ENCODE peak calls at places on chromosomes 12 and 14, in five cellular contexts. One of them, this sample, is unnamed.

GRCh38 chr14:28375295-28375694 is 391.3 kb upstream of the FOXG1 start:
- DNase-seq in heart left ventricle: no peak
- DNase-seq in GM12865: no peak
- DNase-seq in heart right ventricle: no peak
- DNase-seq in BJ: no peak
- DNase-seq in this sample: no peak

GRCh38 chr12:93950321-93950720 is 198.1 kb upstream of the PLXNC1 start:
- DNase-seq in BJ: no peak
- DNase-seq in GM12865: no peak
- DNase-seq in heart right ventricle: no peak
- DNase-seq in heart left ventricle: no peak
- DNase-seq in this sample: no peak

GRCh38 chr12:19998968-19999792 is 369.2 kb upstream of the PDE3A start:
- DNase-seq in heart right ventricle: no peak
- DNase-seq in GM12865: no peak
- DNase-seq in heart left ventricle: no peak
- DNase-seq in BJ: no peak
- DNase-seq in this sample: no peak

GRCh38 chr12:15320881-15321280 is 1.4 kb upstream of the PTPRO start:
- DNase-seq in heart left ventricle: no peak
- DNase-seq in GM12865: no peak
- DNase-seq in BJ: no peak
- DNase-seq in heart right ventricle: no peak
- DNase-seq in this sample: no peak

GRCh38 chr12:67804168-67804567 is 155.6 kb downstream of the DYRK2 start:
- DNase-seq in heart left ventricle: no peak
- DNase-seq in heart right ventricle: no peak
- DNase-seq in GM12865: peak; percentile 52
- DNase-seq in BJ: no peak
- DNase-seq in this sample: no peak

GRCh38 chr12:113407931-113408585 is 4.4 kb upstream of the SDS start:
- DNase-seq in BJ: no peak
- DNase-seq in heart left ventricle: no peak
- DNase-seq in heart right ventricle: no peak
- DNase-seq in GM12865: no peak
- DNase-seq in this sample: no peak

GRCh38 chr14:22375321-22375930 is 213.6 kb downstream of the DAD1 start:
- DNase-seq in GM12865: peak; percentile 66
- DNase-seq in BJ: no peak
- DNase-seq in heart right ventricle: no peak
- DNase-seq in heart left ventricle: no peak
- DNase-seq in this sample: no peak

GRCh38 chr12:1918875-1919236 is 404 bp upstream of the CACNA2D4 start:
- DNase-seq in BJ: no peak
- DNase-seq in GM12865: no peak
- DNase-seq in heart left ventricle: no peak
- DNase-seq in heart right ventricle: no peak
- DNase-seq in this sample: no peak

GRCh38 chr12:18250313-18250916 is 10.9 kb upstream of the PIK3C2G start:
- DNase-seq in heart right ventricle: peak; percentile 28
- DNase-seq in BJ: no peak
- DNase-seq in heart left ventricle: no peak
- DNase-seq in GM12865: peak; percentile 54
- DNase-seq in this sample: peak; percentile 52

GRCh38 chr12:128796439-128797118 is 27.2 kb downstream of the SLC15A4 start:
- DNase-seq in heart left ventricle: no peak
- DNase-seq in GM12865: peak; percentile 44
- DNase-seq in heart right ventricle: no peak
- DNase-seq in BJ: no peak
- DNase-seq in this sample: no peak

GRCh38 chr14:35124127-35124526 is 1.8 kb downstream of the PRORP start:
- DNase-seq in BJ: no peak
- DNase-seq in GM12865: no peak
- DNase-seq in heart right ventricle: no peak
- DNase-seq in heart left ventricle: no peak
- DNase-seq in this sample: no peak

GRCh38 chr14:34003691-34004090 is 52.8 kb upstream of the EGLN3 start:
- DNase-seq in heart left ventricle: peak; percentile 40
- DNase-seq in heart right ventricle: peak; percentile 20
- DNase-seq in BJ: no peak
- DNase-seq in GM12865: no peak
- DNase-seq in this sample: no peak

GRCh38 chr14:34000396-34000795 is 49.5 kb upstream of the EGLN3 start:
- DNase-seq in heart right ventricle: no peak
- DNase-seq in GM12865: no peak
- DNase-seq in heart left ventricle: no peak
- DNase-seq in BJ: no peak
- DNase-seq in this sample: no peak

GRCh38 chr14:33999771-34000291 is 49.0 kb upstream of the EGLN3 start:
- DNase-seq in heart right ventricle: no peak
- DNase-seq in GM12865: no peak
- DNase-seq in heart left ventricle: no peak
- DNase-seq in BJ: no peak
- DNase-seq in this sample: no peak

GRCh38 chr14:34005901-34006300 is 55.0 kb upstream of the EGLN3 start:
- DNase-seq in GM12865: no peak
- DNase-seq in heart right ventricle: no peak
- DNase-seq in BJ: no peak
- DNase-seq in heart left ventricle: no peak
- DNase-seq in this sample: no peak

GRCh38 chr14:34003052-34003668 is 52.3 kb upstream of the EGLN3 start:
- DNase-seq in heart right ventricle: no peak
- DNase-seq in heart left ventricle: no peak
- DNase-seq in GM12865: no peak
- DNase-seq in BJ: no peak
- DNase-seq in this sample: no peak
- TF ChIP-seq CTCF in heart right ventricle: no peak
- TF ChIP-seq CTCF in heart left ventricle: no peak
- TF ChIP-seq CTCF in GM12865: no peak
- TF ChIP-seq CTCF in BJ: no peak
- TF ChIP-seq CTCF in this sample: no peak

DNA sequence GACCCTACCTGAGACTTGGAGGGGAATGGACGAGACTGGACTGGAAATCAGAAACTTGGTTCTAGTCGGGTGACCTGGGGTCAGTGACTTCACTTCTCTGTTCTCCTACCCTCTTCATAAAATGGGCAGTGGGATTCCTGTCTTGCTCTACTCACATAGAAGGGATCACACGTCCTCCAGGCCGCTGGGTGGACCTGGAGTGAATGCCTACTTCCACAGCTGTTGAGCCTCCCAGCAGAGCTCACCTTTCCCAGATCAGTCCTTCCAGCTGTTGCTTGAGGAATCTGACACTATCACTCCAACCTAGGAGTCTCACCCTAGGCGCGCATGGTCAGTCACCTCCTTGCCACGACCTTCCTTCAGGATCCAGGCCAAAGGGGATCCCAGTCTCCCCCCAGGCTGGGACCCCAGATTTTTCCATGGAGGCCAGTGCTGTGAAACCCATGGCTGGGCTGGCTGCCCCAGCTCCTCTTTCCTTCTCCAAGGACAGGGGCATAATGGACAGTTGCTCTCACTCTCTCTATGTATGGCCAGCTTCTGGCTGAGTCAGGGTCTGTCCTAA is 641 bp downstream of the ACVRL1 start:
- DNase-seq in GM12865: no peak
- DNase-seq in BJ: no peak
- DNase-seq in heart left ventricle: no peak
- DNase-seq in heart right ventricle: no peak
- DNase-seq in this sample: no peak
- H3K4me3 ChIP-seq in GM12865: no peak overlapping the region
- H3K4me3 ChIP-seq in BJ: peak overlapping the region; percentile 36
- H3K4me3 ChIP-seq in heart left ventricle: peak overlapping the region; percentile 53
- H3K4me3 ChIP-seq in heart right ventricle: peak overlapping the region; percentile 71
- H3K4me3 ChIP-seq in this sample: peak overlapping the region; percentile 39

DNA sequence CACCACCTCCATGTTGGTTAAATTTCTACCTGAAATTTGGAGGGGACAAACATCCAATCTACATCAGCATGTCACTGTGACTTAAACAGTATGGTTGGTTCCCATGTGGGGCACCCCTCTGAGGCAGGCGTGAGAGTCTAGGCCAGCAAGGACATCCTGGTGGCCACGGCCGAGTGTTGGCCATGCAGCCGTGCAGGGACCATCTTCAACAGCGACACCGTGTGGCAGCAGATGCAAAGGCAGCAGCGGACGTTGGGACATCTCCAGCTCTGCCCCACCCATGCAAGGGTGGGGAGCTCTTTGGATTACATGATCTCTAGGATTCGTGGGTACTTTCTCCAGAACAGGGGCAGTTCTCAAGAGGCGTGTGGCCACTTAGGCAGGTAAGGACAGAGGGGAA is 49.8 kb downstream of the NOC4L start:
- DNase-seq in GM12865: no peak
- DNase-seq in heart left ventricle: no peak
- DNase-seq in BJ: no peak
- DNase-seq in heart right ventricle: no peak
- DNase-seq in this sample: no peak
- TF ChIP-seq CTCF in GM12865: no peak
- TF ChIP-seq CTCF in heart left ventricle: no peak
- TF ChIP-seq CTCF in BJ: peak; percentile 20
- TF ChIP-seq CTCF in heart right ventricle: no peak
- TF ChIP-seq CTCF in this sample: peak; percentile 38

DNA sequence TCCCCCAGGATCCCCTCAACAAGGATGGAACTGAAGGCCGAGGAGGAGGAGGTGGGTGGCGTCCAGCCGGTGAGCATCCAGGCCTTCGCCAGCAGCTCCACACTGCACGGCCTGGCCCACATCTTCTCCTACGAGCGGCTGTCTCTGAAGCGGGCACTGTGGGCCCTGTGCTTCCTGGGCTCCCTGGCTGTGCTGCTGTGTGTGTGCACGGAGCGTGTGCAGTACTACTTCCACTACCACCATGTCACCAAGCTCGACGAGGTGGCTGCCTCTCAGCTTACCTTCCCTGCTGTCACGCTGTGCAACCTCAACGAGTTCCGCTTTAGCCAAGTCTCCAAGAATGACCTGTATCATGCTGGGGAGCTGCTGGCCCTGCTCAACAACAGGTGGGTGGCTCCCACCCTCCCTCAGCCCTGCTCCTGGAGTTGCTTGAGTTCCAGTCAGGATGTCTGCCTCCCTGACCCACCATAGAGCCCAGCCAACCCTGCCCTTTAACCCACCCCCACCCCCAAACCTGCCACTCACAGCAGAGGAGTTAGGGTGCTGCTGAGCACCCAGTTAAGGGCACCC is 1.4 kb downstream of the ASIC1 start:
- DNase-seq in GM12865: no peak
- DNase-seq in BJ: no peak
- DNase-seq in heart left ventricle: no peak
- DNase-seq in heart right ventricle: no peak
- DNase-seq in this sample: no peak
- H3K4me3 ChIP-seq in GM12865: no peak overlapping the region
- H3K4me3 ChIP-seq in BJ: no peak overlapping the region
- H3K4me3 ChIP-seq in heart left ventricle: no peak overlapping the region
- H3K4me3 ChIP-seq in heart right ventricle: no peak overlapping the region
- H3K4me3 ChIP-seq in this sample: no peak overlapping the region

GRCh38 chr12:49273726-49274395 is 9.0 kb downstream of the TUBA1C start:
- DNase-seq in heart left ventricle: no peak
- DNase-seq in heart right ventricle: no peak
- DNase-seq in BJ: no peak
- DNase-seq in GM12865: no peak
- DNase-seq in this sample: no peak
- TF ChIP-seq CTCF in heart left ventricle: no peak
- TF ChIP-seq CTCF in heart right ventricle: no peak
- TF ChIP-seq CTCF in BJ: no peak
- TF ChIP-seq CTCF in GM12865: no peak
- TF ChIP-seq CTCF in this sample: no peak

GRCh38 chr14:73149753-73150152 is 13.4 kb downstream of the PSEN1 start:
- DNase-seq in GM12865: no peak
- DNase-seq in BJ: no peak
- DNase-seq in heart right ventricle: no peak
- DNase-seq in heart left ventricle: no peak
- DNase-seq in this sample: no peak
- H3K4me3 ChIP-seq in GM12865: no peak overlapping the region
- H3K4me3 ChIP-seq in BJ: no peak overlapping the region
- H3K4me3 ChIP-seq in heart right ventricle: no peak overlapping the region
- H3K4me3 ChIP-seq in heart left ventricle: no peak overlapping the region
- H3K4me3 ChIP-seq in this sample: no peak overlapping the region

GRCh38 chr12:130608132-130608531 is 108.0 kb downstream of the RIMBP2 start:
- DNase-seq in heart left ventricle: no peak
- DNase-seq in heart right ventricle: no peak
- DNase-seq in BJ: no peak
- DNase-seq in GM12865: no peak
- DNase-seq in this sample: no peak
- TF ChIP-seq CTCF in heart left ventricle: no peak
- TF ChIP-seq CTCF in heart right ventricle: no peak
- TF ChIP-seq CTCF in BJ: no peak
- TF ChIP-seq CTCF in GM12865: no peak
- TF ChIP-seq CTCF in this sample: no peak